ENCODE peak calls at places on chromosomes 6 and 20, in eight cellular contexts. One of them, this sample, is unnamed.

GRCh38 chr6:34445313-34445860 is 19.5 kb upstream of the RPS10 start:
- DNase-seq in T-helper 2 cell: no peak
- DNase-seq in transverse colon: no peak
- DNase-seq in glutamatergic neuron: no peak
- DNase-seq in ecto neural progenitor cell: no peak
- DNase-seq in pancreas: no peak
- DNase-seq in tibial artery: no peak
- DNase-seq in activated naive CD4-positive, alpha-beta T cell treated with Interleukin-2 at 50 U/mL for 16 hours: no peak
- DNase-seq in this sample: no peak

GRCh38 chr6:160041608-160042007 is 72.7 kb downstream of the IGF2R start:
- DNase-seq in tibial artery: no peak
- DNase-seq in ecto neural progenitor cell: no peak
- DNase-seq in glutamatergic neuron: no peak
- DNase-seq in activated naive CD4-positive, alpha-beta T cell treated with Interleukin-2 at 50 U/mL for 16 hours: no peak
- DNase-seq in T-helper 2 cell: no peak
- DNase-seq in transverse colon: no peak
- DNase-seq in pancreas: peak
- DNase-seq in this sample: no peak

GRCh38 chr6:149750136-149750609 is 632 bp downstream of the PCMT1 start:
- DNase-seq in transverse colon: peak
- DNase-seq in activated naive CD4-positive, alpha-beta T cell treated with Interleukin-2 at 50 U/mL for 16 hours: peak
- DNase-seq in ecto neural progenitor cell: no peak
- DNase-seq in pancreas: peak
- DNase-seq in tibial artery: peak
- DNase-seq in glutamatergic neuron: peak
- DNase-seq in T-helper 2 cell: peak
- DNase-seq in this sample: no peak

GRCh38 chr20:37520417-37520751 is 666 bp upstream of the NNAT start:
- DNase-seq in pancreas: no peak
- DNase-seq in tibial artery: no peak
- DNase-seq in glutamatergic neuron: no peak
- DNase-seq in ecto neural progenitor cell: no peak
- DNase-seq in transverse colon: no peak
- DNase-seq in activated naive CD4-positive, alpha-beta T cell treated with Interleukin-2 at 50 U/mL for 16 hours: no peak
- DNase-seq in T-helper 2 cell: no peak
- DNase-seq in this sample: no peak

GRCh38 chr6:33984466-33985332 is 161.2 kb downstream of the GRM4 start:
- DNase-seq in tibial artery: peak
- DNase-seq in pancreas: no peak
- DNase-seq in transverse colon: no peak
- DNase-seq in ecto neural progenitor cell: peak
- DNase-seq in activated naive CD4-positive, alpha-beta T cell treated with Interleukin-2 at 50 U/mL for 16 hours: no peak
- DNase-seq in glutamatergic neuron: no peak
- DNase-seq in T-helper 2 cell: no peak
- DNase-seq in this sample: no peak

GRCh38 chr20:63497138-63497945 is 1.5 kb downstream of the EEF1A2 start:
- DNase-seq in T-helper 2 cell: no peak
- DNase-seq in glutamatergic neuron: peak
- DNase-seq in ecto neural progenitor cell: peak
- DNase-seq in pancreas: peak
- DNase-seq in transverse colon: no peak
- DNase-seq in activated naive CD4-positive, alpha-beta T cell treated with Interleukin-2 at 50 U/mL for 16 hours: no peak
- DNase-seq in tibial artery: no peak
- DNase-seq in this sample: no peak

GRCh38 chr20:3658708-3659491 is 4.3 kb downstream of the GFRA4 start:
- DNase-seq in transverse colon: no peak
- DNase-seq in T-helper 2 cell: no peak
- DNase-seq in ecto neural progenitor cell: no peak
- DNase-seq in activated naive CD4-positive, alpha-beta T cell treated with Interleukin-2 at 50 U/mL for 16 hours: no peak
- DNase-seq in glutamatergic neuron: peak
- DNase-seq in tibial artery: peak
- DNase-seq in pancreas: no peak
- DNase-seq in this sample: no peak

GRCh38 chr6:81766482-81767069 is 14.1 kb upstream of the TENT5A start:
- DNase-seq in pancreas: no peak
- DNase-seq in transverse colon: no peak
- DNase-seq in tibial artery: no peak
- DNase-seq in glutamatergic neuron: no peak
- DNase-seq in activated naive CD4-positive, alpha-beta T cell treated with Interleukin-2 at 50 U/mL for 16 hours: no peak
- DNase-seq in ecto neural progenitor cell: no peak
- DNase-seq in T-helper 2 cell: no peak
- DNase-seq in this sample: peak

GRCh38 chr6:144104898-144105487 is 9.6 kb upstream of the SF3B5 start:
- DNase-seq in ecto neural progenitor cell: no peak
- DNase-seq in activated naive CD4-positive, alpha-beta T cell treated with Interleukin-2 at 50 U/mL for 16 hours: no peak
- DNase-seq in glutamatergic neuron: no peak
- DNase-seq in tibial artery: no peak
- DNase-seq in transverse colon: no peak
- DNase-seq in pancreas: no peak
- DNase-seq in T-helper 2 cell: no peak
- DNase-seq in this sample: peak

GRCh38 chr20:33229843-33230242 is 6.0 kb upstream of the BPIFA1 start:
- DNase-seq in ecto neural progenitor cell: no peak
- DNase-seq in transverse colon: no peak
- DNase-seq in tibial artery: no peak
- DNase-seq in glutamatergic neuron: no peak
- DNase-seq in T-helper 2 cell: no peak
- DNase-seq in activated naive CD4-positive, alpha-beta T cell treated with Interleukin-2 at 50 U/mL for 16 hours: no peak
- DNase-seq in pancreas: no peak
- DNase-seq in this sample: no peak

GRCh38 chr6:164104432-164104831 is 689.9 kb downstream of the QKI start:
- DNase-seq in activated naive CD4-positive, alpha-beta T cell treated with Interleukin-2 at 50 U/mL for 16 hours: no peak
- DNase-seq in glutamatergic neuron: no peak
- DNase-seq in transverse colon: no peak
- DNase-seq in pancreas: no peak
- DNase-seq in tibial artery: no peak
- DNase-seq in ecto neural progenitor cell: no peak
- DNase-seq in T-helper 2 cell: no peak
- DNase-seq in this sample: no peak

GRCh38 chr6:37530294-37530693 is 30.6 kb upstream of the CCDC167 start:
- DNase-seq in ecto neural progenitor cell: no peak
- DNase-seq in transverse colon: no peak
- DNase-seq in activated naive CD4-positive, alpha-beta T cell treated with Interleukin-2 at 50 U/mL for 16 hours: no peak
- DNase-seq in T-helper 2 cell: no peak
- DNase-seq in pancreas: no peak
- DNase-seq in tibial artery: no peak
- DNase-seq in glutamatergic neuron: no peak
- DNase-seq in this sample: no peak

GRCh38 chr6:167778497-167779122 is 48.1 kb upstream of the AFDN start:
- DNase-seq in pancreas: no peak
- DNase-seq in transverse colon: peak
- DNase-seq in activated naive CD4-positive, alpha-beta T cell treated with Interleukin-2 at 50 U/mL for 16 hours: no peak
- DNase-seq in T-helper 2 cell: no peak
- DNase-seq in tibial artery: peak
- DNase-seq in ecto neural progenitor cell: no peak
- DNase-seq in glutamatergic neuron: no peak
- DNase-seq in this sample: no peak

GRCh38 chr6:85008311-85009015 is 244.1 kb upstream of the TBX18 start:
- DNase-seq in T-helper 2 cell: no peak
- DNase-seq in tibial artery: no peak
- DNase-seq in pancreas: no peak
- DNase-seq in transverse colon: no peak
- DNase-seq in glutamatergic neuron: no peak
- DNase-seq in activated naive CD4-positive, alpha-beta T cell treated with Interleukin-2 at 50 U/mL for 16 hours: no peak
- DNase-seq in ecto neural progenitor cell: no peak
- DNase-seq in this sample: peak

GRCh38 chr6:36829919-36830544 is 9.2 kb downstream of the CPNE5 start:
- DNase-seq in T-helper 2 cell: no peak
- DNase-seq in pancreas: peak
- DNase-seq in transverse colon: peak
- DNase-seq in activated naive CD4-positive, alpha-beta T cell treated with Interleukin-2 at 50 U/mL for 16 hours: no peak
- DNase-seq in tibial artery: peak
- DNase-seq in glutamatergic neuron: no peak
- DNase-seq in ecto neural progenitor cell: no peak
- DNase-seq in this sample: no peak

GRCh38 chr6:151067684-151068596 is 171.8 kb upstream of the AKAP12 start:
- DNase-seq in pancreas: peak
- DNase-seq in T-helper 2 cell: no peak
- DNase-seq in ecto neural progenitor cell: peak
- DNase-seq in tibial artery: peak
- DNase-seq in activated naive CD4-positive, alpha-beta T cell treated with Interleukin-2 at 50 U/mL for 16 hours: no peak
- DNase-seq in glutamatergic neuron: no peak
- DNase-seq in transverse colon: peak
- DNase-seq in this sample: peak

GRCh38 chr20:64003970-64004725 is 23.2 kb downstream of the PRPF6 start:
- DNase-seq in transverse colon: no peak
- DNase-seq in ecto neural progenitor cell: no peak
- DNase-seq in activated naive CD4-positive, alpha-beta T cell treated with Interleukin-2 at 50 U/mL for 16 hours: no peak
- DNase-seq in glutamatergic neuron: no peak
- DNase-seq in tibial artery: no peak
- DNase-seq in pancreas: no peak
- DNase-seq in T-helper 2 cell: no peak
- DNase-seq in this sample: no peak

GRCh38 chr20:17992847-17993508 is 24.2 kb downstream of the MGME1 start:
- DNase-seq in pancreas: no peak
- DNase-seq in glutamatergic neuron: no peak
- DNase-seq in T-helper 2 cell: no peak
- DNase-seq in transverse colon: no peak
- DNase-seq in activated naive CD4-positive, alpha-beta T cell treated with Interleukin-2 at 50 U/mL for 16 hours: no peak
- DNase-seq in ecto neural progenitor cell: no peak
- DNase-seq in tibial artery: no peak
- DNase-seq in this sample: no peak

GRCh38 chr20:24909086-24909780 is 39.8 kb upstream of the CST7 start:
- DNase-seq in T-helper 2 cell: no peak
- DNase-seq in glutamatergic neuron: no peak
- DNase-seq in transverse colon: no peak
- DNase-seq in tibial artery: no peak
- DNase-seq in pancreas: no peak
- DNase-seq in ecto neural progenitor cell: no peak
- DNase-seq in activated naive CD4-positive, alpha-beta T cell treated with Interleukin-2 at 50 U/mL for 16 hours: no peak
- DNase-seq in this sample: no peak

GRCh38 chr20:62776692-62777527 is 19.4 kb upstream of the MRGBP start:
- DNase-seq in tibial artery: no peak
- DNase-seq in glutamatergic neuron: no peak
- DNase-seq in ecto neural progenitor cell: no peak
- DNase-seq in T-helper 2 cell: no peak
- DNase-seq in transverse colon: peak
- DNase-seq in activated naive CD4-positive, alpha-beta T cell treated with Interleukin-2 at 50 U/mL for 16 hours: peak
- DNase-seq in pancreas: no peak
- DNase-seq in this sample: no peak

GRCh38 chr20:39897058-39897457 is 792.0 kb downstream of the MAFB start:
- DNase-seq in ecto neural progenitor cell: no peak
- DNase-seq in glutamatergic neuron: no peak
- DNase-seq in pancreas: no peak
- DNase-seq in tibial artery: no peak
- DNase-seq in transverse colon: no peak
- DNase-seq in T-helper 2 cell: no peak
- DNase-seq in activated naive CD4-positive, alpha-beta T cell treated with Interleukin-2 at 50 U/mL for 16 hours: no peak
- DNase-seq in this sample: peak

GRCh38 chr6:140437619-140438345 is 1063.3 kb upstream of the CITED2 start:
- DNase-seq in pancreas: no peak
- DNase-seq in tibial artery: no peak
- DNase-seq in transverse colon: no peak
- DNase-seq in activated naive CD4-positive, alpha-beta T cell treated with Interleukin-2 at 50 U/mL for 16 hours: no peak
- DNase-seq in T-helper 2 cell: no peak
- DNase-seq in glutamatergic neuron: no peak
- DNase-seq in ecto neural progenitor cell: no peak
- DNase-seq in this sample: no peak

GRCh38 chr6:157253699-157254098 is 69.6 kb downstream of the TMEM242 start:
- DNase-seq in glutamatergic neuron: no peak
- DNase-seq in ecto neural progenitor cell: no peak
- DNase-seq in transverse colon: no peak
- DNase-seq in pancreas: no peak
- DNase-seq in T-helper 2 cell: no peak
- DNase-seq in tibial artery: no peak
- DNase-seq in activated naive CD4-positive, alpha-beta T cell treated with Interleukin-2 at 50 U/mL for 16 hours: no peak
- DNase-seq in this sample: no peak

GRCh38 chr6:153044295-153044694 is 41.8 kb upstream of the MTRF1L start:
- DNase-seq in transverse colon: no peak
- DNase-seq in ecto neural progenitor cell: no peak
- DNase-seq in glutamatergic neuron: no peak
- DNase-seq in tibial artery: no peak
- DNase-seq in T-helper 2 cell: no peak
- DNase-seq in activated naive CD4-positive, alpha-beta T cell treated with Interleukin-2 at 50 U/mL for 16 hours: no peak
- DNase-seq in pancreas: no peak
- DNase-seq in this sample: no peak

GRCh38 chr20:22924036-22924737 is 110.9 kb upstream of the SSTR4 start:
- DNase-seq in T-helper 2 cell: no peak
- DNase-seq in pancreas: no peak
- DNase-seq in glutamatergic neuron: no peak
- DNase-seq in ecto neural progenitor cell: no peak
- DNase-seq in tibial artery: no peak
- DNase-seq in transverse colon: no peak
- DNase-seq in activated naive CD4-positive, alpha-beta T cell treated with Interleukin-2 at 50 U/mL for 16 hours: no peak
- DNase-seq in this sample: no peak

GRCh38 chr6:5781966-5782556 is 224.7 kb downstream of the NRN1 start:
- DNase-seq in tibial artery: no peak
- DNase-seq in activated naive CD4-positive, alpha-beta T cell treated with Interleukin-2 at 50 U/mL for 16 hours: no peak
- DNase-seq in pancreas: no peak
- DNase-seq in T-helper 2 cell: no peak
- DNase-seq in transverse colon: no peak
- DNase-seq in ecto neural progenitor cell: no peak
- DNase-seq in glutamatergic neuron: no peak
- DNase-seq in this sample: no peak

GRCh38 chr6:34517966-34518365 is 38.2 kb downstream of the SPDEF start:
- DNase-seq in pancreas: no peak
- DNase-seq in activated naive CD4-positive, alpha-beta T cell treated with Interleukin-2 at 50 U/mL for 16 hours: no peak
- DNase-seq in transverse colon: no peak
- DNase-seq in glutamatergic neuron: no peak
- DNase-seq in tibial artery: no peak
- DNase-seq in ecto neural progenitor cell: no peak
- DNase-seq in T-helper 2 cell: no peak
- DNase-seq in this sample: no peak

GRCh38 chr20:19327401-19327800 is 115.0 kb downstream of the SLC24A3 start:
- DNase-seq in glutamatergic neuron: no peak
- DNase-seq in pancreas: no peak
- DNase-seq in T-helper 2 cell: no peak
- DNase-seq in activated naive CD4-positive, alpha-beta T cell treated with Interleukin-2 at 50 U/mL for 16 hours: no peak
- DNase-seq in tibial artery: no peak
- DNase-seq in ecto neural progenitor cell: no peak
- DNase-seq in transverse colon: no peak
- DNase-seq in this sample: no peak

GRCh38 chr20:58294497-58295455 is 14.7 kb upstream of the RAB22A start:
- DNase-seq in ecto neural progenitor cell: no peak
- DNase-seq in pancreas: no peak
- DNase-seq in glutamatergic neuron: no peak
- DNase-seq in T-helper 2 cell: no peak
- DNase-seq in tibial artery: no peak
- DNase-seq in transverse colon: no peak
- DNase-seq in activated naive CD4-positive, alpha-beta T cell treated with Interleukin-2 at 50 U/mL for 16 hours: no peak
- DNase-seq in this sample: no peak

GRCh38 chr6:110369056-110369455 is 10.9 kb upstream of the METTL24 start:
- DNase-seq in activated naive CD4-positive, alpha-beta T cell treated with Interleukin-2 at 50 U/mL for 16 hours: no peak
- DNase-seq in T-helper 2 cell: no peak
- DNase-seq in glutamatergic neuron: no peak
- DNase-seq in transverse colon: no peak
- DNase-seq in tibial artery: no peak
- DNase-seq in ecto neural progenitor cell: no peak
- DNase-seq in pancreas: no peak
- DNase-seq in this sample: no peak

GRCh38 chr20:23200914-23201313 is 114.8 kb upstream of the CD93 start:
- DNase-seq in transverse colon: peak
- DNase-seq in ecto neural progenitor cell: no peak
- DNase-seq in activated naive CD4-positive, alpha-beta T cell treated with Interleukin-2 at 50 U/mL for 16 hours: no peak
- DNase-seq in tibial artery: no peak
- DNase-seq in glutamatergic neuron: no peak
- DNase-seq in pancreas: peak
- DNase-seq in T-helper 2 cell: no peak
- DNase-seq in this sample: no peak

GRCh38 chr20:32451682-32452461 is 93.7 kb downstream of the ASXL1 start:
- DNase-seq in activated naive CD4-positive, alpha-beta T cell treated with Interleukin-2 at 50 U/mL for 16 hours: no peak
- DNase-seq in transverse colon: no peak
- DNase-seq in tibial artery: no peak
- DNase-seq in ecto neural progenitor cell: no peak
- DNase-seq in pancreas: peak
- DNase-seq in T-helper 2 cell: no peak
- DNase-seq in glutamatergic neuron: no peak
- DNase-seq in this sample: no peak

GRCh38 chr6:139262519-139263300 is 29.1 kb downstream of the TXLNB start:
- DNase-seq in ecto neural progenitor cell: no peak
- DNase-seq in glutamatergic neuron: no peak
- DNase-seq in transverse colon: no peak
- DNase-seq in tibial artery: no peak
- DNase-seq in activated naive CD4-positive, alpha-beta T cell treated with Interleukin-2 at 50 U/mL for 16 hours: peak
- DNase-seq in pancreas: no peak
- DNase-seq in T-helper 2 cell: peak
- DNase-seq in this sample: no peak

This sample was measured in stromal cell of bone marrow.